ENCODE peak calls at places on chromosomes 3 and 15, in four cellular contexts. W is amniotic stem cell, G is fibroblast of mammary gland, M is MCF 10A. F is an unnamed sample.
A peak's percentile ranks its signal among the peaks of the same experiment; 100 is the strongest.

GRCh38 chr15:29050870-29051269 is 165.1 kb downstream of the APBA2 start:
- DNase-seq in G (no peak), M (no peak), W (no peak), F (no peak)

GRCh38 chr3:106213954-106214353 is 345.1 kb upstream of the CBLB start:
- DNase-seq in M (no peak), W (no peak), G (no peak), F (no peak)

GRCh38 chr3:20574746-20575145 is 388.7 kb upstream of the SGO1 start:
- DNase-seq in W (peak; percentile 38), G (peak; percentile 87), M (no peak), F (peak; percentile 95)

GRCh38 chr3:107817076-107817475 is 273.8 kb downstream of the CD47 start:
- DNase-seq in M (no peak), W (no peak), G (peak; percentile 21), F (no peak)

GRCh38 chr15:63308491-63308890 is 31.1 kb downstream of the APH1B start:
- DNase-seq in M (no peak), W (no peak), G (no peak), F (no peak)

GRCh38 chr3:15932348-15933300 is 134.8 kb upstream of the ANKRD28 start:
- DNase-seq in M (no peak), G (no peak), W (no peak), F (no peak)

GRCh38 chr3:16313955-16314645 is 49.1 kb downstream of the OXNAD1 start:
- DNase-seq in G (no peak), W (no peak), M (no peak), F (no peak)

GRCh38 chr3:190217081-190217480 is 96.4 kb upstream of the P3H2 start:
- DNase-seq in W (no peak), M (peak; percentile 73), G (peak; percentile 70), F (no peak)

GRCh38 chr3:72008226-72008996 is 223.5 kb upstream of the PROK2 start:
- DNase-seq in G (peak; percentile 94), M (peak; percentile 36), W (no peak), F (no peak)

GRCh38 chr3:9399746-9400145 is 2.3 kb downstream of the SETD5 start:
- DNase-seq in W (peak; percentile 65), G (peak; percentile 96), M (peak; percentile 84), F (peak; percentile 51)

GRCh38 chr3:94146455-94146854 is 83.6 kb downstream of the NSUN3 start:
- DNase-seq in M (peak; percentile 8), G (no peak), W (no peak), F (no peak)

GRCh38 chr15:94234300-94234699 is 2.9 kb downstream of the MCTP2 start:
- DNase-seq in M (peak; percentile 61), G (no peak), W (no peak), F (no peak)

GRCh38 chr3:33915796-33916589 is 117.6 kb downstream of the PDCD6IP start:
- DNase-seq in M (peak; percentile 36), G (peak; percentile 24), W (no peak), F (no peak)

GRCh38 chr15:59997070-59997701 is 6.9 kb upstream of the FOXB1 start:
- DNase-seq in W (no peak), M (no peak), G (no peak), F (no peak)

GRCh38 chr3:14921811-14922705 is 25.3 kb upstream of the NR2C2 start:
- DNase-seq in M (no peak), G (peak; percentile 10), W (no peak), F (no peak)